ENCODE peak calls at places on chromosomes 3 and 15, in four cellular contexts. P is HepG2, E is A549, S is GM12878. Q is an unnamed sample.

GRCh38 chr15:69206079-69206478 is 45.6 kb downstream of the GLCE start:
- DNase-seq in P (no peak), E (no peak), S (no peak), Q (no peak)

GRCh38 chr15:86863226-86863915 is 783.7 kb downstream of the AGBL1 start:
- DNase-seq in P (no peak), E (no peak), S (no peak), Q (no peak)

GRCh38 chr3:133927543-133928066 is 31.9 kb upstream of the RAB6B start:
- DNase-seq in P (no peak), E (peak), S (no peak), Q (peak)

GRCh38 chr3:139522421-139522820 is 17.1 kb downstream of the RBP1 start:
- DNase-seq in P (no peak), E (no peak), S (no peak), Q (peak)

GRCh38 chr3:167885277-167885676 is 149.8 kb downstream of the SERPINI1 start:
- DNase-seq in P (no peak), E (no peak), S (no peak), Q (no peak)

GRCh38 chr15:63019539-63020109 is 22.9 kb upstream of the TPM1 start:
- DNase-seq in P (peak), E (peak), S (no peak), Q (no peak)

GRCh38 chr3:149579161-149579560 is 78.7 kb downstream of the WWTR1 start:
- DNase-seq in P (no peak), E (no peak), S (no peak), Q (no peak)

GRCh38 chr3:72683068-72683467 is 165.2 kb downstream of the SHQ1 start:
- DNase-seq in P (no peak), E (no peak), S (peak), Q (no peak)

GRCh38 chr3:194086251-194087075 is 49.5 kb upstream of the HES1 start:
- DNase-seq in P (no peak), E (no peak), S (no peak), Q (no peak)

GRCh38 chr3:40971191-40972168 is 227.8 kb upstream of the CTNNB1 start:
- DNase-seq in P (peak), E (peak), S (peak), Q (peak)

GRCh38 chr15:61172325-61172724 is 56.8 kb downstream of the RORA start:
- DNase-seq in P (no peak), E (no peak), S (no peak), Q (no peak)

GRCh38 chr15:63719281-63719680 is 114.5 kb downstream of the HERC1 start:
- DNase-seq in P (no peak), E (no peak), S (no peak), Q (no peak)

GRCh38 chr15:83973816-83974215 is 261.8 kb upstream of the GOLGA6L4 start:
- DNase-seq in P (peak), E (peak), S (no peak), Q (peak)

GRCh38 chr3:3666664-3667063 is 132.6 kb upstream of the LRRN1 start:
- DNase-seq in P (no peak), E (no peak), S (peak), Q (no peak)

GRCh38 chr3:124033360-124034015 is 41.6 kb upstream of the ROPN1 start:
- DNase-seq in P (no peak), E (peak), S (no peak), Q (no peak)

GRCh38 chr15:100663066-100663465 is 60.7 kb downstream of the ASB7 start:
- DNase-seq in P (no peak), E (peak), S (no peak), Q (peak)

GRCh38 chr15:89999676-90000174 is 1.4 kb upstream of the ZNF710 start:
- DNase-seq in P (no peak), E (no peak), S (no peak), Q (no peak)

GRCh38 chr3:88963003-88963402 is 144.4 kb upstream of the EPHA3 start:
- DNase-seq in P (no peak), E (no peak), S (no peak), Q (no peak)

GRCh38 chr3:131221731-131222130 is 159.8 kb upstream of the NUDT16 start:
- DNase-seq in P (no peak), E (no peak), S (no peak), Q (no peak)
- TF ChIP-seq CHD4 in P (no peak), E (no peak), S (no peak), Q (no peak)

GRCh38 chr3:176870451-176870850 is 326.8 kb downstream of the TBL1XR1 start:
- DNase-seq in P (no peak), E (no peak), S (no peak), Q (no peak)
- TF ChIP-seq CHD4 in P (no peak), E (no peak), S (no peak), Q (no peak)

GRCh38 chr3:62433396-62433795 is 60.0 kb upstream of the FEZF2 start:
- DNase-seq in P (no peak), E (no peak), S (no peak), Q (no peak)

GRCh38 chr3:62439978-62440377 is 66.6 kb upstream of the FEZF2 start:
- DNase-seq in P (no peak), E (no peak), S (no peak), Q (no peak)

GRCh38 chr3:62445267-62445666 is 71.9 kb upstream of the FEZF2 start:
- DNase-seq in P (peak), E (no peak), S (peak), Q (no peak)

GRCh38 chr3:62436785-62437184 is 63.4 kb upstream of the FEZF2 start:
- DNase-seq in P (no peak), E (no peak), S (no peak), Q (no peak)

GRCh38 chr3:62439176-62439813 is 65.9 kb upstream of the FEZF2 start:
- DNase-seq in P (no peak), E (no peak), S (no peak), Q (no peak)
- TF ChIP-seq CHD4 in P (no peak), E (no peak), S (no peak), Q (no peak)

GRCh38 chr3:52132930-52133329 is 21.3 kb downstream of the POC1A start:
- DNase-seq in P (no peak), E (no peak), S (no peak), Q (no peak)
- TF ChIP-seq CHD4 in P (no peak), E (no peak), S (no peak), Q (no peak)

GRCh38 chr3:174440350-174440716 is 418.8 kb upstream of the NAALADL2 start:
- DNase-seq in P (no peak), E (no peak), S (no peak), Q (no peak)
- TF ChIP-seq CHD4 in P (no peak), E (no peak), S (no peak), Q (no peak)

DNA sequence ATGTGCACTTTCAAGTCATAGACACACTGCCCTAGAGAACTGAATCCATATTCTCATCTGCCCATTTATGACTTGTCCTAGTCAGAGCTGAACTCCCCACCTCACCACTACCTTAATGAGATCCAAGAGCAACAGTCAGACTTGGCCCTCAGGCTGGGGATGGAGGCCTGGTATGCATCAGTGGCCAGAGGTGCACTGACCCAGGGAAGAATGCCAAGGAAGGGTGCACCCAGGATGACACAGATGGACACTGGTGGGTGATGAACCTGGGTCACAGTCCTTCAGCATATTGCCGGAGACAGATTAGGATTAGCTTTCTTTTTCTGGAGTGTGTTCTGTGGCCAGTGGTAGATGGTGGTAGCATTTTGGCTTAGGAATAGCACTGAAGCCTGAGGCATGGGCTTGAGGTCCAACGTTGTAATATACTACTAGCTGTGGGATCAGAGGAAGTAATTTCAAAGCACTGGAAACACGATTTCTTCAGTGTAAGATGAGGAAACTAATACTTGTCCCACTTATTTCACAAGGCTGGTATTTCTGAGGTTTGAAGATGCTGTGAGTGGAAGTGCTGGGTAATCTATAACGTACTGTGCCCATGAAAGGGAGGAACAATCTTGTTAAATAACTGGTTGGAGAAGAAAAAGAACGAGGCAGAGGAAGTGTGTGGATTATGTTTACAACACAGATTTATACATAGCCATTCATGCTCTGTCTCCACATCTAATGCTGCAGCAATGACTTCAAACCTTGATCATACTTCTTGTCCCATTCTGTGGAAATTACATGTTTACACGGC is 265.0 kb downstream of the THRB start:
- DNase-seq in P (no peak), E (no peak), S (no peak), Q (no peak)
- TF ChIP-seq CHD4 in P (no peak), E (no peak), S (no peak), Q (no peak)

DNA sequence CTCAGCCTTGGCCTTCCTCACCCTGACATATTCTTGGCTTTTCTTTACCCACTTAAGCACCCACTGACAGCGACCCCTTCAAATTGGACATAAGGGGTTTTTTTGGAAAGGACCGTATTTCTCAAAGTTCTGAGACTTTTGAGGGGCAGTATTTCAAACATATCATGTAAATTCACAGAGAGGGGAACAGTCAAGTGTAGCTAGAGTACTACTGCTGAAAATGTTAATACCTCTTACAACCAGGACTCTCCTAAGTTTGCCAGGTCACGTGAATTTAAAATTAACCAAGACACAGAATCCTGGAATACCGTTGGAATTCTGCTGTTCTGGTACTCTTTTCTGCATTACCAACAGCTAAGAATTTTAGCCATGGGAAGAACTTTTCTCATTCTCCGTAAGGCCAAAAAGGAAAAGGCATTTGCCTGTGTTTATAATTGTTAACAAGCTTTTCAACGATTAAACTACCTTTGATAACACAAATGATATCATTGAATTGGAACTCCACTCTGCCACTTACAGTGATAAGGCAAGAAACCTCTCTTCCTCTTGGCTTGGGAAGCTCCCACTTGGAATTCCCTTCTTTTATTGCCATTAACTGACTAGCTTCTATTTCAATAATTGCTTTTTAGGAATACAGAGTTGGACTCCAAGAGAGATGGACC is 590 bp upstream of the GBE1 start:
- DNase-seq in P (no peak), E (no peak), S (no peak), Q (no peak)
- TF ChIP-seq CHD4 in P (no peak), E (no peak), S (peak), Q (no peak)

GRCh38 chr3:105823149-105823866 is 45.5 kb downstream of the CBLB start:
- DNase-seq in P (peak), E (peak), S (no peak), Q (no peak)
- TF ChIP-seq CHD4 in P (no peak), E (no peak), S (no peak), Q (no peak)

GRCh38 chr15:92653836-92654524 is 1.6 kb downstream of the FAM174B start:
- DNase-seq in P (peak), E (no peak), S (no peak), Q (no peak)
- TF ChIP-seq CHD4 in P (no peak), E (no peak), S (no peak), Q (no peak)

DNA sequence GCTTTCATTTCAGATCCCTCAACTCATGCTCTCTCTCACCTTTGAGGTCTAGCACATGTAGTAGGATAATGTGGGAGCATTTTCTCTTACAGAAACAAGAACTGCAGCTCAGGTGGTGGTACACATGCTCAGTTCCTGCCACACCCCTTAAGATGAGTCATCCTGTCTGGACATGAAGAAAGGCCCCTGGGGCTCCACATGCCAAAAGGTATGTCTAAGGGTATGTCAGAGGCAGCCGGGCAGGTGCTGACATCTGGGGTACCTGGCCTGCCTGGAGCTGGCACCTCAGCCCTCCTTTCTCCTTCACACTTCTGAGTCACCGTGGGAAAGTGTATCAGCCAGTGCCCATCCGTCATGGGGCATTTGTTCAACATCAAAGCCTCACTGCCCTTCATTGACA is 209.9 kb downstream of the OCA2 start:
- DNase-seq in P (no peak), E (no peak), S (no peak), Q (no peak)
- TF ChIP-seq CHD4 in P (no peak), E (no peak), S (no peak), Q (no peak)

Q was measured in K562.